ENCODE peak calls at places on chromosomes 7 and 10, in six cellular contexts. T is NCI-H1092 treated with DMSO at 0.1 percent for 48 hours, O is natural killer cell, W is anterior cingulate cortex, J is NCI-H2107, Q is HEK293T. V is an unnamed sample.

GRCh38 chr7:43572516-43573049 is 10.3 kb upstream of the STK17A start:
- DNase-seq in T (no peak), O (no peak), W (no peak), J (no peak), Q (no peak), V (no peak)

GRCh38 chr7:80277434-80278427 is 143.1 kb downstream of the GNAI1 start:
- DNase-seq in T (no peak), O (no peak), W (no peak), J (no peak), Q (peak; percentile 35), V (no peak)

GRCh38 chr10:21364196-21365114 is 161.0 kb downstream of the SKIDA1 start:
- DNase-seq in T (no peak), O (no peak), W (no peak), J (no peak), Q (no peak), V (no peak)

GRCh38 chr10:127117125-127117524 is 79.3 kb downstream of the INSYN2A start:
- DNase-seq in T (no peak), O (peak; percentile 24), W (no peak), J (no peak), Q (peak; percentile 59), V (no peak)

GRCh38 chr10:31467791-31468535 is 148.9 kb downstream of the ZEB1 start:
- DNase-seq in T (no peak), O (no peak), W (no peak), J (peak; percentile 0), Q (no peak), V (peak; percentile 15)

GRCh38 chr7:36474283-36475010 is 84.8 kb downstream of the ANLN start:
- DNase-seq in T (no peak), O (no peak), W (no peak), J (no peak), Q (no peak), V (no peak)

GRCh38 chr10:113103131-113103830 is 153.2 kb downstream of the TCF7L2 start:
- DNase-seq in T (no peak), O (no peak), W (no peak), J (no peak), Q (no peak), V (no peak)

GRCh38 chr7:86968618-86969017 is 90.8 kb downstream of the ELAPOR2 start:
- DNase-seq in T (peak; percentile 31), O (no peak), W (no peak), J (no peak), Q (no peak), V (no peak)

GRCh38 chr10:114304566-114305421 is 65.7 kb downstream of the VWA2 start:
- DNase-seq in T (peak; percentile 33), O (peak; percentile 33), W (peak; percentile 51), J (no peak), Q (peak; percentile 74), V (peak; percentile 69)

GRCh38 chr10:77581738-77582137 is 55.9 kb downstream of the KCNMA1 start:
- DNase-seq in T (no peak), O (no peak), W (no peak), J (no peak), Q (no peak), V (no peak)

GRCh38 chr7:126723966-126724544 is 528.7 kb downstream of the GRM8 start:
- DNase-seq in T (no peak), O (no peak), W (no peak), J (no peak), Q (no peak), V (no peak)

GRCh38 chr10:122548699-122549098 is 11.9 kb upstream of the DMBT1 start:
- DNase-seq in T (no peak), O (no peak), W (no peak), J (no peak), Q (no peak), V (no peak)

GRCh38 chr10:13924020-13924725 is 337.4 kb downstream of the PRPF18 start:
- DNase-seq in T (no peak), O (no peak), W (no peak), J (no peak), Q (no peak), V (no peak)

GRCh38 chr7:132590162-132590561 is 13.9 kb upstream of the PLXNA4 start:
- DNase-seq in T (no peak), O (no peak), W (no peak), J (no peak), Q (no peak), V (no peak)

GRCh38 chr10:90222372-90222771 is 521.0 kb downstream of the KIF20B start:
- DNase-seq in T (no peak), O (no peak), W (no peak), J (no peak), Q (no peak), V (no peak)

V was measured in WERI-Rb-1.